ENCODE peak calls at places on chromosome 12, in six cellular contexts. M is bronchial epithelial cell, X is omental fat pad, U is neural progenitor cell, I is foreskin fibroblast, E is A549. R is an unnamed sample.

GRCh38 chr12:94561943-94562411 is 88.4 kb downstream of the TMCC3 start:
- DNase-seq in M (peak), X (no peak), U (no peak), I (peak), E (no peak), R (no peak)

GRCh38 chr12:125079943-125080645 is 14.9 kb downstream of the AACS start:
- DNase-seq in M (peak), X (no peak), U (no peak), I (peak), E (no peak), R (peak)

GRCh38 chr12:60324746-60325145 is 728.9 kb downstream of the SLC16A7 start:
- DNase-seq in M (no peak), X (no peak), U (no peak), I (no peak), E (no peak), R (no peak)

GRCh38 chr12:115204957-115205754 is 521.2 kb upstream of the TBX3 start:
- DNase-seq in M (peak), X (no peak), U (no peak), I (peak), E (no peak), R (no peak)

GRCh38 chr12:102169922-102170698 is 27.5 kb downstream of the PMCH start:
- DNase-seq in M (peak), X (no peak), U (peak), I (peak), E (no peak), R (peak)

GRCh38 chr12:49776858-49777257 is 35.5 kb downstream of the TMBIM6 start:
- DNase-seq in M (peak), X (no peak), U (no peak), I (no peak), E (no peak), R (no peak)

GRCh38 chr12:47900480-47901129 is 4.2 kb downstream of the VDR start:
- DNase-seq in M (peak), X (no peak), U (no peak), I (no peak), E (no peak), R (no peak)

GRCh38 chr12:71799105-71799504 is 40.5 kb upstream of the TBC1D15 start:
- DNase-seq in M (peak), X (no peak), U (peak), I (peak), E (no peak), R (no peak)

GRCh38 chr12:119870462-119870861 is 6.7 kb downstream of the CIT start:
- DNase-seq in M (no peak), X (no peak), U (no peak), I (peak), E (no peak), R (no peak)

GRCh38 chr12:8577879-8578278 is 34.8 kb downstream of the AICDA start:
- DNase-seq in M (no peak), X (no peak), U (no peak), I (no peak), E (no peak), R (no peak)

GRCh38 chr12:96427269-96427729 is 27.1 kb upstream of the CDK17 start:
- DNase-seq in M (peak), X (no peak), U (peak), I (peak), E (peak), R (peak)

GRCh38 chr12:94245984-94246383 is 97.6 kb downstream of the PLXNC1 start:
- DNase-seq in M (no peak), X (no peak), U (no peak), I (no peak), E (no peak), R (no peak)

DNA sequence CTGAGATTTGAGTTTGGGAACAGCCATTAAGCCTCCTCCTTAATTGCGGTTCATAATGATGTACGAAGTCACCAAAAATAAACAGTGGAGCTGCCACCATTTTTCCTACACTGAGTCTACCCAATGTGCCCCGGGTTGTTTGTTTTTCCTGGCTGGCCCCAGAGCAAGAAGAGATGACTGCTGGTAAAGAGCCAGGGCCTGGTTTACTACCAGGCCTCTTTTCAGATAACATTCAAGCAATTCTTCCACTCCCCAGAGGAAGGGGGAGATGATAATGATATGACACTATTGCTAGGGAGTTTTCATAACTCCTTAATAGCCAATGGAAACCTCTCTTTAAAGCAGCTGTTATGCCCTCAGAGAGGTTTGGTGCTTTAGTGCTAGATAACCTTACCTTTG is 42.3 kb downstream of the BRAP start:
- DNase-seq in M (no peak), X (no peak), U (no peak), I (peak), E (no peak), R (no peak)
- TF ChIP-seq CTCF in M (no peak), X (no peak), U (no peak), I (no peak), E (no peak), R (no peak)

GRCh38 chr12:131836193-131836592 is 8.0 kb downstream of the MMP17 start:
- DNase-seq in M (no peak), X (no peak), U (no peak), I (no peak), E (no peak), R (no peak)
- TF ChIP-seq CTCF in M (peak), X (no peak), U (peak), I (peak), E (peak), R (no peak)

GRCh38 chr12:107134558-107134957 is 41.2 kb upstream of the CRY1 start:
- DNase-seq in M (no peak), X (no peak), U (peak), I (no peak), E (peak), R (no peak)
- TF ChIP-seq CTCF in M (peak), X (no peak), U (peak), I (peak), E (no peak), R (no peak)

DNA sequence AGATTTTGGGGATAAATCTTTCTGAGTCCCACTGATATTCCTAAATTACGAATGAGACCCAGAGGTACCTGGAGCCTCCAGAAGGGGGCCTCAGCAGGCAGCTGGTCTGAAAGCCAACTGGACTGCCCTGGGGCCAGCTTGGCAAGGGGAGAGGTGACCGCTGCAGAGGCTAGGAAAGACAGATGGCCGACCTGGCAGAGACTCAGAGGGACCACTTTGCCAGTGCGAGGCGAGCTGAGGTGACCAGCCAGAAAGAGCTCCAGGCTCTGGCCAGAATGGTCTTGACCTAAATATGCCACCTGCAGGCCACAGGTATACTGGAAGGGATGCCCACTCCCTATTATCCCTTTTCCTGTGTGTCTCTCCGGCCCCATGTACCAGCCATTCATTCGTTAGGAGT is 256.8 kb upstream of the GARIN6 start:
- DNase-seq in M (no peak), X (no peak), U (peak), I (no peak), E (peak), R (no peak)
- TF ChIP-seq CTCF in M (no peak), X (no peak), U (peak), I (no peak), E (peak), R (no peak)

GRCh38 chr12:90004319-90005074 is 295.9 kb upstream of the ATP2B1 start:
- DNase-seq in M (no peak), X (no peak), U (no peak), I (no peak), E (no peak), R (no peak)

GRCh38 chr12:90013409-90013808 is 304.8 kb upstream of the ATP2B1 start:
- DNase-seq in M (no peak), X (no peak), U (peak), I (no peak), E (no peak), R (no peak)

GRCh38 chr12:90008277-90008676 is 299.6 kb upstream of the ATP2B1 start:
- DNase-seq in M (no peak), X (no peak), U (no peak), I (no peak), E (no peak), R (no peak)

GRCh38 chr12:90015228-90015627 is 306.6 kb upstream of the ATP2B1 start:
- DNase-seq in M (peak), X (no peak), U (no peak), I (no peak), E (no peak), R (no peak)

DNA sequence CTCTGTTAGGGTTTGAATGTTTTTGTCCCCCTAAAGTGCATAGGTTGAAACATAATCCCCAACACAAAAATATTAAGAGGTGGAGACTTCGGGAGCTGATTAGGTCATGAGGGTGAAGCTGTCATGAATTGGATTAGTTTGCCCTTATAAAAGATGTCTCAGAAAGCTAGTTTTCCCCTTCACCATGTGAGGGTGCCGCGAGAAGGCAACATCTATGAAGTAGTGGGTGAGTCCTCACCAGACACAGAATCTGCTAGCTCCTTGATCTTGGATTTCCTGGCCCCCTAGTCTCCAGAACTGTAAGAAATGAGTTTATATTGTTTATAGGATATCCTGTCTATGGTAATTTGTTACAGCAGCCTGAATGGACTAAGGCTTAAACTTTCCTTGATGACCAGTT is 301.5 kb upstream of the ATP2B1 start:
- DNase-seq in M (peak), X (no peak), U (peak), I (no peak), E (no peak), R (no peak)
- TF ChIP-seq CTCF in M (peak), X (no peak), U (peak), I (no peak), E (peak), R (no peak)

GRCh38 chr12:2754208-2754607 is 40.6 kb upstream of the FKBP4 start:
- DNase-seq in M (no peak), X (no peak), U (no peak), I (no peak), E (no peak), R (no peak)

GRCh38 chr12:2753536-2753935 is 41.2 kb upstream of the FKBP4 start:
- DNase-seq in M (no peak), X (no peak), U (peak), I (no peak), E (no peak), R (no peak)

GRCh38 chr12:2751686-2752085 is 43.1 kb upstream of the FKBP4 start:
- DNase-seq in M (no peak), X (no peak), U (peak), I (no peak), E (no peak), R (no peak)

GRCh38 chr12:2751230-2751629 is 43.5 kb upstream of the FKBP4 start:
- DNase-seq in M (no peak), X (no peak), U (no peak), I (no peak), E (no peak), R (no peak)

DNA sequence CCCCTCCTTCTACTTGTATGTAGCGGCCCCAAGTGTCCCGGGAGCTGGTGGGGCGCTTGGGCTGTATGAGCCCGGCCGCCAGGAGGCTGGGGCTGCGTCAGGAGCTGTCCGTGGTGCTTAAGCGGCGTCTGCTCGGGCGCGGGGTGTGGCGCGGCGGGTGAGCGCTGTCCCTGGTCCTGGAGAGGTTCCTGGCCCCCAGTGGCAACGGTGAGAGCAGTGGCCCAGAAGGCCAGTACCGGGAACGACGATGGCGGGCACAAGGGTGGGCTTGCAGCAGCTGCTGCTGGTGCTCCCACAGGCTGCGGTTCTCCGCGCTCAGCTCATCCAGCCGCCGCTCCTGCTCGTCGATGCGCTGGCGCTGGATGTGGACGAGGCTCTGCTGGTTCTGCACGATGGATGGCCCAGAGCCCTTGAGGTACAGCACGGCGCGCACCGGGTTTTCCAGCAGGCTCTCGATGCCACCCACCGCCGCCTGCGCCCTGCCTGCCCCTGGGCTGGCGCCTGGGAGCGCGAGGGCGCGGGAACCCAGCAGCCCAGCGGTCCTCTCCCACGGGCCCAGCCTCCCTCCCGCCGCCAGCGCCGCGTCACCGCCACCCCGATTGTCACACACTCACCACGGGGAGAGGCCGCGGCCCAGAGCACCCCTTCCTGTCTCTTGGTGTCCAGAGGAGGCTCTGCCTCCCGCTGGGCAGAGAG is 41.9 kb upstream of the FKBP4 start:
- DNase-seq in M (peak), X (no peak), U (peak), I (peak), E (peak), R (peak)
- TF ChIP-seq CTCF in M (no peak), X (no peak), U (peak), I (peak), E (no peak), R (no peak)

GRCh38 chr12:113180333-113180732 is 4.9 kb downstream of the DDX54 start:
- DNase-seq in M (no peak), X (no peak), U (no peak), I (no peak), E (no peak), R (no peak)

GRCh38 chr12:113183030-113183589 is 2.2 kb downstream of the DDX54 start:
- DNase-seq in M (no peak), X (no peak), U (no peak), I (no peak), E (no peak), R (no peak)

GRCh38 chr12:113184900-113185179 is 438 bp downstream of the DDX54 start:
- DNase-seq in M (peak), X (peak), U (peak), I (peak), E (peak), R (peak)

GRCh38 chr12:113184098-113184899 is 979 bp downstream of the DDX54 start:
- DNase-seq in M (no peak), X (peak), U (no peak), I (no peak), E (no peak), R (no peak)

GRCh38 chr12:113181975-113182374 is 3.3 kb downstream of the DDX54 start:
- DNase-seq in M (no peak), X (no peak), U (no peak), I (no peak), E (no peak), R (no peak)
- TF ChIP-seq CTCF in M (no peak), X (no peak), U (no peak), I (no peak), E (no peak), R (no peak)

GRCh38 chr12:66323017-66323416 is 20.7 kb downstream of the HELB start:
- DNase-seq in M (no peak), X (no peak), U (no peak), I (no peak), E (no peak), R (no peak)

GRCh38 chr12:66319266-66319954 is 17.1 kb downstream of the HELB start:
- DNase-seq in M (no peak), X (no peak), U (no peak), I (no peak), E (no peak), R (no peak)

DNA sequence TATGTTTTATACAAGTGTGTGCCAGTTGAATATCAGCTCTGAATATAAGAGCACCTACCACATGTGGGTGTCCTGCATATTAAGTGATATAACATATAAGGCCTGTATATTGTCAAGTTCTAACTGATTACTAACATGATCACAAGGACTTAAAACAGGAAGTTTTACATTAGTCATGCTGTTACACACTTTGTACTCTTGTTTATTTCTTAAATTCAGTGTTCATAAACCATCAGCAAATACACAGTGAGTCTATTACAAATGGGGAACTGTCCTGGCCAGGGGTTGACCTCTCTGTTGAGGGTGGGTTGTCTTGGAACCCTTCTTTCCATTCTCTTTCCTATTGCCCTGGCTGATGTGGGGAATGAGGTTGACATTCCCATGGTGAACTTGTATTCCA is 19.1 kb downstream of the HELB start:
- DNase-seq in M (peak), X (no peak), U (no peak), I (no peak), E (no peak), R (no peak)
- TF ChIP-seq CTCF in M (no peak), X (no peak), U (no peak), I (no peak), E (no peak), R (no peak)

GRCh38 chr12:3217683-3218079 is 140.5 kb downstream of the TSPAN9 start:
- DNase-seq in M (no peak), X (no peak), U (no peak), I (no peak), E (no peak), R (no peak)

GRCh38 chr12:3218846-3219632 is 141.9 kb downstream of the TSPAN9 start:
- DNase-seq in M (no peak), X (no peak), U (no peak), I (no peak), E (no peak), R (no peak)

GRCh38 chr12:3216097-3216496 is 138.9 kb downstream of the TSPAN9 start:
- DNase-seq in M (no peak), X (no peak), U (no peak), I (no peak), E (no peak), R (no peak)

GRCh38 chr12:3216726-3217682 is 139.8 kb downstream of the TSPAN9 start:
- DNase-seq in M (peak), X (no peak), U (no peak), I (peak), E (no peak), R (no peak)

DNA sequence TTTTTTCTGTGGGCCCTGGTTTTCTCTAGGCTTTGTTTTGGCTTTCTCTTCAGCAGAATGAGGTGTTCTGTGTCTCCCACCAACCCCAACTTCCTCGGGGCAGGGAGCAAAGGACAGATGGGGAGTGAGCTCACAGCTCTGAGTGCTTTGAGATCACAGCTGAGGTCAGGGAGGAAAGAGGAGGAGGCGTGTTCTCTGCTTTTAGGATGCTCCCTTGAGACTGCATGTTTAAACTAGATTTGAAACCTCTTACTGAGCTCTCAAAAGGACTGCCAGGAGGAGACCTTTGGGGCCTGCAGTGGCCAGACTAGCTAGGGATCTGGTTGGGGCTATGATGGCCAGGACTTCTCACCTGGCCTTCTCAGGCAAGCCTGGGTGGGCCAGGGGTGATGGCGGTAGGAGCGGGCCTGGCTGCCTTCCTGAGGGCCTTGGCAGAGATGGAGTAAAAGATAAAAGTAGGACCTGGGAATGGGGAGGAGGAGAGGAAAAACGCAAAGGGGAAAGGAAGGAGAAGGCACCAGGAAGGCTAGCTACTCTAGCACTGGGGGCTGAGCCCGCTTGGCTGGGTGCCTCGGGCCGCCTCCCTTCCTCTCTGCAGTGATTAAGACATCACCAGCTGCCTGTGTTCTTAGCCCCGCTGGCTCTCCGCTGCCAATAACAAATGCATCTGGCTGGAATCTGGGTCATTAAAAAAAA is 141.1 kb downstream of the TSPAN9 start:
- DNase-seq in M (peak), X (peak), U (no peak), I (peak), E (no peak), R (peak)
- TF ChIP-seq CTCF in M (no peak), X (no peak), U (no peak), I (no peak), E (no peak), R (no peak)

R was measured in tibial nerve.